ENCODE peak calls at places on chromosomes 7 and 10, in seven cellular contexts. Y is GM23338, X is prostate gland, O is GM12878, H is suprapubic skin, T is stomach, D is K562. C is an unnamed sample. For H3K36me3, the result is how much of the 10 kb centered on the place peaks cover.

GRCh38 chr10:7054915-7055314 is 355.9 kb downstream of the SFMBT2 start:
- DNase-seq in T (no peak), Y (peak), X (no peak), O (no peak), D (peak), H (no peak), C (no peak)

GRCh38 chr10:77282163-77282562 is 355.4 kb downstream of the KCNMA1 start:
- DNase-seq in D (no peak), T (no peak), H (no peak), O (no peak), Y (no peak), X (no peak), C (no peak)

GRCh38 chr10:93039721-93040120 is 20.9 kb upstream of the CYP26C1 start:
- DNase-seq in O (peak), H (no peak), D (peak), Y (peak), T (no peak), X (no peak), C (no peak)

GRCh38 chr7:134114992-134115391 is 12.1 kb upstream of the LRGUK start:
- DNase-seq in D (no peak), X (no peak), T (no peak), H (no peak), O (no peak), Y (no peak), C (no peak)

GRCh38 chr10:99852481-99853213 is 70.2 kb downstream of the ABCC2 start:
- DNase-seq in O (no peak), T (no peak), Y (no peak), D (no peak), X (no peak), H (no peak), C (no peak)

GRCh38 chr10:57188846-57189245 is 827.8 kb upstream of the ZWINT start:
- DNase-seq in X (no peak), D (no peak), H (no peak), T (no peak), Y (no peak), O (no peak), C (no peak)

GRCh38 chr7:16739863-16740622 is 13.5 kb upstream of the TSPAN13 start:
- DNase-seq in X (peak), D (peak), O (no peak), H (no peak), Y (no peak), T (no peak), C (no peak)

GRCh38 chr10:971150-971542 is 17.1 kb upstream of the GTPBP4 start:
- DNase-seq in Y (no peak), T (no peak), O (no peak), D (no peak), H (peak), X (no peak), C (no peak)

GRCh38 chr10:90111671-90112070 is 410.3 kb downstream of the KIF20B start:
- DNase-seq in D (no peak), H (no peak), T (no peak), O (no peak), Y (no peak), X (no peak), C (no peak)

GRCh38 chr7:37440738-37441404 is 7.8 kb downstream of the ELMO1 start:
- DNase-seq in D (no peak), Y (no peak), T (no peak), O (no peak), H (no peak), X (no peak), C (no peak)

GRCh38 chr10:44983066-44983894 is 4.7 kb upstream of the DEPP1 start:
- DNase-seq in O (no peak), Y (no peak), T (no peak), D (no peak), X (no peak), H (peak), C (no peak)

GRCh38 chr10:44980309-44981171 is 1.9 kb upstream of the DEPP1 start:
- DNase-seq in X (no peak), T (no peak), D (no peak), Y (no peak), O (no peak), H (peak), C (no peak)

GRCh38 chr10:44982114-44982460 is 3.5 kb upstream of the DEPP1 start:
- DNase-seq in X (no peak), D (no peak), T (no peak), O (no peak), Y (no peak), H (peak), C (no peak)

GRCh38 chr10:44982496-44982895 is 3.9 kb upstream of the DEPP1 start:
- DNase-seq in X (no peak), Y (no peak), D (no peak), H (no peak), O (no peak), T (no peak), C (no peak)

GRCh38 chr10:44981172-44982113 is 2.8 kb upstream of the DEPP1 start:
- DNase-seq in T (no peak), D (no peak), X (no peak), H (peak), O (no peak), Y (no peak), C (no peak)
- TF ChIP-seq POLR2AphosphoS5 in T (no peak), D (no peak), X (peak), H (no peak), O (no peak), Y (no peak), C (no peak)

DNA sequence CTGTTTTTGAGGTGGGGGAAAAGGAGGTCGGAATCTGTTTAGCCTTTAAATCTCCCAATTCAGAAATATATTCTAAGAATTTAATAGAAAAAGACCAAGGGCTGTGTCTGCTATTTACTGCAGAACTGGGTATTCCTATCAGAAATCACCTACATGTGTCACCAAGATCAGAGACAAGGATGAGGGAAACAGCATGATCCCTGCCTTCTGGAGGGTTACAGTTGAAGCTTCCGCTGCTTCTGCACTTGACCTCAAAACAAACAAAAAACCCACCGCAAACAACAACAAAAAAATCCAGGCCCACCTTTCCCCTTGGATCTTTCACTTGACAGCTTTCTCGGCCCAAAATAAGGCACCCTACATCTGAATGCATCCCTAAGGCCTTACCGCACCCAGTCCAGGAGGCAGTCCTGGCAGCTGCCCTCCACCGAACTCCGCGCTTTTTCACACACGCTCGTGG is 750 bp upstream of the CDK14 start:
- DNase-seq in X (no peak), D (no peak), H (no peak), O (no peak), T (no peak), Y (peak), C (no peak)
- H3K4me3 ChIP-seq in X (peak), D (peak), H (peak), O (peak), T (peak), Y (peak), C (peak)

GRCh38 chr7:40009301-40009700 is 59.2 kb downstream of the CDK13 start:
- DNase-seq in H (no peak), X (no peak), Y (no peak), D (no peak), O (no peak), T (no peak), C (no peak)
- H3K36me3 ChIP-seq in H (under half), X (under half), Y (under half), D (under half), O (under half), T (under half), C (under half)

GRCh38 chr7:47153076-47153475 is 428.8 kb downstream of the TNS3 start:
- DNase-seq in Y (no peak), O (no peak), T (no peak), D (no peak), X (peak), H (no peak), C (no peak)
- TF ChIP-seq POLR2AphosphoS5 in Y (no peak), O (no peak), T (peak), D (no peak), X (peak), H (no peak), C (no peak)

DNA sequence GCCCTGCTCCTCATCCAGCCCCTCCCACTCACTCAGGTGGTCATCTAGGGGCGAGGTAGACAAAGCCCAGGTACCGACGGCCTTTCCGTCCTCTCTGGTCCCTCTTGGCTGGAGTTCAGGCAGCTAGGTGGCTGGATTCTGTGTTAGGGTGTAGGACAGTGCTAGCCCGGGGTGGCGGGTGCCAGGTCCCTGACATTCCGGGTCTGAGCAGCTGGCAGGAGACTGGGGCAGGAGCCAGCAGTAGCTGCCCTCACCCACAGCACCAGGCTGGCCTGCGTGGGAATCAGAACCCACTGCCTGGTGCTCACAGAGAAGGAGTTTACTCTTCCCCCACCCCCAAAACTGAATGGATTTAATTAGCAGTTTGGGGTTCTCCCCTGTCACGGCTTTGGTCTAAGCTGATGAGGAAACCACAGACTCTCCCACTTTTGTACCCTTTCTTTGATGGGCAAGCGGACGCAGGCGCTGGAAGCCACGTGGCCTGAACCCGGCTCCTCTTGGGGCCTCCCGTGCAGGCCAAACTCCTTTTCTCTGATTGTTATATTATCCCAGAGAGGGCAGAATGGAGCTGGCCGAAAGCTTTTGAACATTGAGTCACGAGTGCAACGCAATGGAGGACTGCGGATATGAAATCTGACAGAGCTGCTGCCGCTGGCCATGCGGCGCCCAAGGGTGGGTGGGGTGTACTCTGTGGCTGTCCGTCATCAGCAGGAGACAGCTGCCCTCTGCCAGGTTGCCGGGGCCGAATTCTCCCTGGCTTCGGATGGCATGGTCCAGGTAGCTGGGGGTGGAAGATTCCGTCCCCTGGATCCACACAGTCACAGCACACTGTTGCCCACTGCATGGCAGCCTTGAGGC is 12.9 kb upstream of the ZFAND2A start:
- DNase-seq in H (no peak), O (no peak), D (no peak), X (no peak), T (no peak), Y (no peak), C (no peak)
- H3K4me3 ChIP-seq in H (no peak), O (no peak), D (no peak), X (no peak), T (no peak), Y (no peak), C (no peak)

GRCh38 chr10:124013916-124014315 is 79.5 kb downstream of the CHST15 start:
- DNase-seq in D (no peak), Y (no peak), O (no peak), T (no peak), X (no peak), H (no peak), C (no peak)
- H3K36me3 ChIP-seq in D (under half), Y (under half), O (under half), T (half or more), X (under half), H (under half), C (under half)

GRCh38 chr7:150402671-150403321 is 23.7 kb downstream of the ZNF775 start:
- DNase-seq in Y (no peak), O (no peak), D (no peak), T (peak), H (no peak), X (no peak), C (no peak)
- TF ChIP-seq POLR2AphosphoS5 in Y (no peak), O (no peak), D (no peak), T (no peak), H (no peak), X (no peak), C (no peak)

DNA sequence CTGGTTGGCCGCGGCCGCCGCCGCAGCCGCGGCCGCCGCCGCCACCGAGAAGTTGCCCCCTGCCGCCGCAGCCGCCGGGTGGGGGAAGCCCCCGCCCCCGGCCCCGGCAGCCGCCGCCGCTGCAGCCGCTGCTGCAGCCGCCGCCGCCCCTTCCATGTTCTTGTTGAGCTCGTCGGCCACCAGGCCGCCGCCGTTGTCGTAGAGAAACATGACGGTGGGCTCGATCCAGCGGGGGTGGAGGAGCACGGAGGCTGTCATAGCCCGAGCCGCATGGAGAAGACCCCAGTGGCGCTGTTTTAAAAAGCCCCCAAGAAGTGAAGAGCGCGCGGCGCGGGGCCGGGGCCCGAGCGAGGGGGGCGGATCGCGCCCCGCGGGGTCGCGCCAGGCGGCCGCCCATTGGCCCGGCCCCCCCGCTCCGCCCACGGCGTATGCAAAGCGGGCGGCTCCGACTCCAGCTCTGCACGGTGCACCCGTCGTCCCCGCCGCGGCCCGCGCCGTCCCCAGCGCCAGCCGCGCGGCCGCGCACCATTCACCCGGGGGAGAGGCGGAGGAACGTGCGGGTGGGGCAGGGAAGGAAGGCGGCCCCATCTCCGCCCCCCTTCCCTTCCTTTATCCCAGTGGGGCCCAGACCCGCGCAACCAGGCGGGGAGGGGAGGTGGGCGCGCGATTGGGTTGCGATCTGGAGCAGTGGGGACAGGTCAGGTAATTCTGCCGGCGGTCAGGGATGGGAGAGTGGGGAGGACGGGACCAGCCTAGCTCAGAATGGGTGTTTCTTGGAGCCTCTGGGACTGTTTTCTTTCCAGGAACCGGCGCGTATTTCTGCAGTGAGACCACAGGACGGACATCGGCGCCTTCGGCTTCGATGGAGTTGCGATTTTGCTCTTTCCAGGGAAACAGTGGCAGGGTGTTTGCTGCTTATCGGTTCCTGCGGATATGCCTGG is at the start of gene HOXA13:
- DNase-seq in D (no peak), T (no peak), O (no peak), H (peak), Y (peak), X (peak), C (no peak)
- H3K4me3 ChIP-seq in D (no peak), T (peak), O (no peak), H (peak), Y (peak), X (peak), C (peak)

GRCh38 chr10:30111340-30111980 is 52.1 kb upstream of the JCAD start:
- DNase-seq in Y (no peak), T (no peak), H (no peak), D (no peak), O (no peak), X (no peak), C (no peak)
- H3K36me3 ChIP-seq in Y (under half), T (under half), H (under half), D (under half), O (under half), X (under half), C (under half)

DNA sequence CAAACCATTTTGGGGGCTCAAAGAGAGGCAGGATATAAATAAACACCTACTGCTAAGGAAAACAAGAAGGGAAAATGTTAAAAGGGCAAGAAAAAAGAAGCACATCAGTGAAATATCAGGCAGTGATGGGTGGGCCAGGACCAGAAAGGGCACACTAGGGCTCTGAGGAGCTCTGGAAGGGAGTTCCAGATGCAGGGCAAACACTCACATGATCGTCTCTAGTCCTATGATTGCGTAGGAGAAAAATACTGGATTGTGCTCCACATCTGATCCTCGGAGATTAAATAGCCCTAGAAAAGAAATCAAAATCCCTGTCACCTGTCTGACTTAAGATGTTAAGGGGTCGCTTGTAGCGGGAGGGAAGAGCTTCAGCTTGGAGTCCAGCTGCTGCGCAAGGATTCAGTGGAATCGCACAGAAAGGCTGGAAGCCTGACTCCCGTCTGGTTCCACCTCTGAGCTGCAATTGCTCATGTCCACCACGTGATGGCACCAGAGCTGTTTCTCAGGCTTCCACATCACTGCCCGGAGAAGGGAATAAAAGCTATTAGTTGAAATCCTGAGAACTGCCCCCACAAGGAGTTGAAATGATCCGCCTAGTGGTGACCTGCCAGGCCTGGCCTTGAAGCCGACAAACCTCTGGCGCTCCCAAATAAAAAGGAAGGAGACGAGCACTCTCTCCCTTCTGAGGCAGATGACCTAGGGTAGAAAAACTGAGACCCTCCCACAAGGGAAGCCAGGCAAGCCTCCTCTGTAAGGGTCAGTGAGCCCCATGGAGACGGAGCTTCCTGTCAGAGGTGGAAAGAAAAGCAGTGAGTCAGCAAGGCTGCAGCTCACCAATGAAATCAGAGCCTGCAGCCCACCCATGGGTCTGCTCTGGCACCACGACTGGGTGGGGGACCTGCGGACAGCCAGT is 39.2 kb downstream of the XPNPEP1 start:
- DNase-seq in H (peak), T (peak), Y (peak), D (peak), O (no peak), X (peak), C (peak)
- TF ChIP-seq POLR2AphosphoS5 in H (no peak), T (no peak), Y (no peak), D (no peak), O (no peak), X (peak), C (no peak)

C was measured in SK-N-MC.